ENCODE peak calls at places on chromosome 20, in eight cellular contexts. S, J, C, E, W, R, Y and Q are unnamed samples.
A peak's percentile ranks its signal among the peaks of the same experiment; 100 is the strongest.

GRCh38 chr20:51456511-51457280 is 85.8 kb downstream of the NFATC2 start:
- DNase-seq in S (peak; percentile 96), J (no peak), C (peak; percentile 52), E (peak; percentile 95), W (no peak), R (no peak), Y (peak; percentile 28), Q (no peak)

GRCh38 chr20:48717095-48717958 is 110.5 kb downstream of the PREX1 start:
- DNase-seq in S (no peak), J (peak; percentile 70), C (no peak), E (no peak), W (no peak), R (no peak), Y (no peak), Q (peak; percentile 93)

GRCh38 chr20:31860431-31861345 is 9.6 kb downstream of the DUSP15 start:
- DNase-seq in S (peak; percentile 44), J (no peak), C (peak; percentile 68), E (no peak), W (no peak), R (no peak), Y (peak; percentile 58), Q (peak; percentile 37)

GRCh38 chr20:32479012-32479411 is 106.1 kb downstream of the NOL4L start:
- DNase-seq in S (no peak), J (no peak), C (no peak), E (no peak), W (no peak), R (no peak), Y (no peak), Q (no peak)

GRCh38 chr20:45918182-45918737 is 6.3 kb upstream of the PLTP start:
- DNase-seq in S (no peak), J (no peak), C (no peak), E (no peak), W (no peak), R (no peak), Y (no peak), Q (no peak)

GRCh38 chr20:54119744-54120143 is 49.4 kb upstream of the BCAS1 start:
- DNase-seq in S (no peak), J (no peak), C (no peak), E (no peak), W (no peak), R (no peak), Y (no peak), Q (no peak)

GRCh38 chr20:51221791-51222408 is 199.0 kb upstream of the KCNG1 start:
- DNase-seq in S (no peak), J (no peak), C (peak; percentile 27), E (peak; percentile 85), W (no peak), R (no peak), Y (peak; percentile 9), Q (no peak)

GRCh38 chr20:36085686-36086267 is 68.8 kb upstream of the EPB41L1 start:
- DNase-seq in S (peak; percentile 98), J (no peak), C (no peak), E (no peak), W (no peak), R (no peak), Y (no peak), Q (no peak)